ENCODE peak calls at places on chromosomes 16 and 17, in nine cellular contexts. X is esophagus muscularis mucosa, I is fibroblast of pulmonary artery, R is fibroblast of mammary gland, W is hepatocyte, G is breast epithelium, F is MG63, H is astrocyte of the cerebellum, V is thoracic aorta. T is an unnamed sample.

GRCh38 chr17:72749119-72749572 is 343.3 kb downstream of the SLC39A11 start:
- DNase-seq in X (no peak), I (no peak), R (no peak), W (peak), G (no peak), F (no peak), H (no peak), V (no peak), T (no peak)

GRCh38 chr16:69089091-69089912 is 16.2 kb upstream of the HAS3 start:
- DNase-seq in X (no peak), I (no peak), R (no peak), W (peak), G (no peak), F (no peak), H (no peak), V (no peak), T (no peak)

GRCh38 chr17:30831257-30831656 is 509 bp upstream of the ATAD5 start:
- DNase-seq in X (no peak), I (peak), R (peak), W (peak), G (no peak), F (peak), H (no peak), V (no peak), T (no peak)

GRCh38 chr16:75798714-75799113 is 72.4 kb upstream of the CPHXL start:
- DNase-seq in X (no peak), I (no peak), R (no peak), W (no peak), G (no peak), F (no peak), H (no peak), V (no peak), T (no peak)

GRCh38 chr16:79334127-79334526 is 266.4 kb downstream of the MAF start:
- DNase-seq in X (no peak), I (no peak), R (no peak), W (no peak), G (no peak), F (no peak), H (no peak), V (no peak), T (no peak)

GRCh38 chr17:67452681-67453554 is 75.8 kb downstream of the PITPNC1 start:
- DNase-seq in X (no peak), I (no peak), R (no peak), W (no peak), G (no peak), F (no peak), H (no peak), V (no peak), T (no peak)

GRCh38 chr16:72937916-72938315 is 110.0 kb downstream of the ZFHX3 start:
- DNase-seq in X (no peak), I (no peak), R (no peak), W (no peak), G (no peak), F (no peak), H (no peak), V (no peak), T (no peak)

GRCh38 chr16:55647343-55647742 is 8.4 kb upstream of the SLC6A2 start:
- DNase-seq in X (no peak), I (no peak), R (no peak), W (no peak), G (no peak), F (no peak), H (no peak), V (no peak), T (no peak)

GRCh38 chr17:48611681-48612455 is 1.1 kb upstream of the HOXB7 start:
- DNase-seq in X (no peak), I (no peak), R (no peak), W (no peak), G (no peak), F (peak), H (no peak), V (no peak), T (no peak)

GRCh38 chr17:57879437-57880085 is 29.7 kb upstream of the MRPS23 start:
- DNase-seq in X (no peak), I (no peak), R (no peak), W (peak), G (no peak), F (no peak), H (no peak), V (no peak), T (no peak)

GRCh38 chr17:13490906-13491502 is 110.7 kb downstream of the HS3ST3A1 start:
- DNase-seq in X (peak), I (no peak), R (no peak), W (no peak), G (no peak), F (no peak), H (no peak), V (no peak), T (no peak)

GRCh38 chr17:31388770-31389672 is 2.5 kb upstream of the RAB11FIP4 start:
- DNase-seq in X (no peak), I (peak), R (no peak), W (peak), G (no peak), F (no peak), H (no peak), V (no peak), T (no peak)

GRCh38 chr16:47806309-47806847 is 345.2 kb downstream of the PHKB start:
- DNase-seq in X (no peak), I (no peak), R (no peak), W (no peak), G (no peak), F (no peak), H (no peak), V (no peak), T (no peak)

GRCh38 chr17:38748329-38749221 is at the start of gene PCGF2:
- DNase-seq in X (peak), I (peak), R (peak), W (peak), G (peak), F (peak), H (peak), V (peak), T (peak)

GRCh38 chr16:27495191-27495590 is 54.5 kb downstream of the GTF3C1 start:
- DNase-seq in X (no peak), I (peak), R (peak), W (no peak), G (no peak), F (peak), H (peak), V (no peak), T (no peak)

GRCh38 chr17:46193246-46193625 is at the start of gene KANSL1:
- DNase-seq in X (peak), I (peak), R (peak), W (peak), G (peak), F (peak), H (peak), V (peak), T (no peak)

GRCh38 chr16:21161211-21161610 is 2.7 kb downstream of the LDAF1 start:
- DNase-seq in X (no peak), I (peak), R (no peak), W (no peak), G (no peak), F (no peak), H (no peak), V (no peak), T (no peak)

GRCh38 chr17:4314179-4314578 is 50.4 kb upstream of the ANKFY1 start:
- DNase-seq in X (no peak), I (no peak), R (no peak), W (no peak), G (no peak), F (no peak), H (no peak), V (no peak), T (no peak)

GRCh38 chr17:40344321-40345160 is 20.0 kb downstream of the GJD3 start:
- DNase-seq in X (no peak), I (no peak), R (no peak), W (no peak), G (no peak), F (no peak), H (no peak), V (no peak), T (no peak)

GRCh38 chr17:55451203-55451641 is 29.6 kb upstream of the MMD start:
- DNase-seq in X (no peak), I (peak), R (peak), W (peak), G (no peak), F (no peak), H (no peak), V (no peak), T (no peak)

GRCh38 chr16:69490707-69491324 is 66.4 kb downstream of the CYB5B start:
- DNase-seq in X (no peak), I (peak), R (no peak), W (no peak), G (no peak), F (no peak), H (no peak), V (no peak), T (no peak)

GRCh38 chr16:21097151-21097550 is 53.5 kb downstream of the DNAH3 start:
- DNase-seq in X (no peak), I (peak), R (peak), W (no peak), G (no peak), F (peak), H (no peak), V (no peak), T (no peak)

GRCh38 chr16:70156207-70156978 is 17.2 kb upstream of the CLEC18C start:
- DNase-seq in X (peak), I (no peak), R (no peak), W (no peak), G (no peak), F (no peak), H (no peak), V (no peak), T (no peak)

GRCh38 chr17:32912218-32912897 is 15.6 kb upstream of the TMEM98 start:
- DNase-seq in X (peak), I (peak), R (peak), W (peak), G (peak), F (peak), H (no peak), V (peak), T (no peak)

GRCh38 chr16:88642881-88643545 is 4.6 kb downstream of the IL17C start:
- DNase-seq in X (no peak), I (no peak), R (no peak), W (no peak), G (no peak), F (no peak), H (no peak), V (no peak), T (no peak)

GRCh38 chr16:85462405-85463227 is 150.5 kb upstream of the GSE1 start:
- DNase-seq in X (no peak), I (no peak), R (no peak), W (peak), G (no peak), F (no peak), H (no peak), V (no peak), T (no peak)

GRCh38 chr16:78775161-78775561 is 675.7 kb downstream of the WWOX start:
- DNase-seq in X (no peak), I (no peak), R (peak), W (no peak), G (no peak), F (no peak), H (no peak), V (no peak), T (no peak)

GRCh38 chr16:85347213-85347591 is 234.9 kb upstream of the CIBAR2 start:
- DNase-seq in X (no peak), I (peak), R (no peak), W (peak), G (no peak), F (no peak), H (no peak), V (no peak), T (no peak)

GRCh38 chr16:30382398-30383015 is at the start of gene SEPTIN1:
- DNase-seq in X (no peak), I (no peak), R (no peak), W (no peak), G (no peak), F (no peak), H (no peak), V (no peak), T (no peak)
- H3K4me3 ChIP-seq in X (no peak), I (no peak), R (no peak), W (no peak), G (no peak), F (no peak), H (no peak), V (peak), T (no peak)

GRCh38 chr17:2397247-2398171 is 3.4 kb downstream of the MNT start:
- DNase-seq in X (no peak), I (no peak), R (no peak), W (no peak), G (no peak), F (no peak), H (no peak), V (no peak), T (no peak)
- H3K4me3 ChIP-seq in X (peak), I (peak), R (no peak), W (no peak), G (peak), F (peak), H (peak), V (peak), T (peak)

GRCh38 chr17:60314423-60314822 is 77.5 kb downstream of the USP32 start:
- DNase-seq in X (no peak), I (no peak), R (no peak), W (no peak), G (no peak), F (no peak), H (no peak), V (no peak), T (no peak)
- H3K4me3 ChIP-seq in X (no peak), I (no peak), R (no peak), W (no peak), G (no peak), F (no peak), H (no peak), V (no peak), T (no peak)

GRCh38 chr17:82372591-82373452 is 1.3 kb downstream of the UTS2R start:
- DNase-seq in X (no peak), I (no peak), R (no peak), W (no peak), G (no peak), F (no peak), H (no peak), V (no peak), T (no peak)
- H3K4me3 ChIP-seq in X (no peak), I (no peak), R (no peak), W (no peak), G (no peak), F (no peak), H (no peak), V (no peak), T (no peak)

DNA sequence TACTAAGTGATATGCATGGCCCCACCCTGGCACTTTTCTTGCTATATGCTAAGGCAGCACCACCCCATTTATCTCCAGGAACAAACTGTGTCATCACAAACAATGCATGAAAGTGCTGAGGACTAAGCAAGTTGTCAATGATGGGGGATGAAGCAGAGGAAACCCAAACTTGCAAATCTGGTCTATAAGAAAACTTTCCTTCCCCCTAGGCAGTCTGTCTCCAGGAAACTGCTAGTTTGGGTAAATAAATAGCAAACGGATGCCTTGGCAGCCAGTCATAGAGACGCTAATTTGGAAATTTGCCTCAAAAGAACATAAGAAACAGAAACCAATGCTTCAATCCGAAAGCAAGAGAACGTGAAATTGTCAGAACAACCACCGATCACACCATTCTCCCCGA is 5.6 kb upstream of the HSBP1 start:
- DNase-seq in X (no peak), I (peak), R (peak), W (peak), G (no peak), F (no peak), H (peak), V (no peak), T (no peak)
- H3K4me3 ChIP-seq in X (peak), I (peak), R (peak), W (no peak), G (peak), F (peak), H (peak), V (peak), T (no peak)

DNA sequence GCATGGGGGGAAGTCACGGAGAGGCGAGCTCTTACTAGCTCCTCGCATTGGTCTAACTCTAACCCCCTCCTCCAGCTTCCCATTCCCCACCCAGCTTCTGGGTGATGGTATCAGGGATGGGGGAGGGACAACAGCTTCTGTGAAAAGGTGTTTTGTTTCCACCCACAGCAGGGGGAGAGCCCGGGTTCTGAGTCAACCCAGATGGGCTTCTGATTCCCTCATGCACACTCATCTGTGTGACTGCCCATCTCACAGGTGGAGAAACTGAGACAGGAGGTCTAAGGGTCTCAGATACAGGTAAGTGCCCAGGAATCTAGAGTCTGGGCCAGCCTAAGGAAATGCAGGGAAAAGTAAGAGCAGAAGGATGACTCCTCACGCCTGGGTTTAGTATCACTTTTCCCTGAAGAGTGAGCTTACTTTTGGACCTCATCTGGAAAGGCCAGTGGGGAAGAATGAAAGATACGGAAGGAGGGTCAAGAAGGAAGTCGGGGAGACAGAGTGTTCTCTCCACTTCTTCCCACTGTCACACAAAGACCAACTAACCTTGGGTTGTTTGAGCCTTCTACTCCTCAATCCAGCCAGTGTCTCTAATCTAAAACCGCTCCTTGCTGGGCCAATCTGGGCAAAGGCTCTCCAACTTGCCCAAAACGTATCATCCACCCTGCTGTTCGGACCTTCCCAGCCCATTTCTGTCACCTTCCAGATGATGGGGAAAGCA is 3.1 kb upstream of the TLCD2 start:
- DNase-seq in X (no peak), I (no peak), R (no peak), W (peak), G (no peak), F (no peak), H (no peak), V (no peak), T (no peak)
- H3K4me3 ChIP-seq in X (peak), I (peak), R (peak), W (no peak), G (no peak), F (no peak), H (peak), V (peak), T (peak)

DNA sequence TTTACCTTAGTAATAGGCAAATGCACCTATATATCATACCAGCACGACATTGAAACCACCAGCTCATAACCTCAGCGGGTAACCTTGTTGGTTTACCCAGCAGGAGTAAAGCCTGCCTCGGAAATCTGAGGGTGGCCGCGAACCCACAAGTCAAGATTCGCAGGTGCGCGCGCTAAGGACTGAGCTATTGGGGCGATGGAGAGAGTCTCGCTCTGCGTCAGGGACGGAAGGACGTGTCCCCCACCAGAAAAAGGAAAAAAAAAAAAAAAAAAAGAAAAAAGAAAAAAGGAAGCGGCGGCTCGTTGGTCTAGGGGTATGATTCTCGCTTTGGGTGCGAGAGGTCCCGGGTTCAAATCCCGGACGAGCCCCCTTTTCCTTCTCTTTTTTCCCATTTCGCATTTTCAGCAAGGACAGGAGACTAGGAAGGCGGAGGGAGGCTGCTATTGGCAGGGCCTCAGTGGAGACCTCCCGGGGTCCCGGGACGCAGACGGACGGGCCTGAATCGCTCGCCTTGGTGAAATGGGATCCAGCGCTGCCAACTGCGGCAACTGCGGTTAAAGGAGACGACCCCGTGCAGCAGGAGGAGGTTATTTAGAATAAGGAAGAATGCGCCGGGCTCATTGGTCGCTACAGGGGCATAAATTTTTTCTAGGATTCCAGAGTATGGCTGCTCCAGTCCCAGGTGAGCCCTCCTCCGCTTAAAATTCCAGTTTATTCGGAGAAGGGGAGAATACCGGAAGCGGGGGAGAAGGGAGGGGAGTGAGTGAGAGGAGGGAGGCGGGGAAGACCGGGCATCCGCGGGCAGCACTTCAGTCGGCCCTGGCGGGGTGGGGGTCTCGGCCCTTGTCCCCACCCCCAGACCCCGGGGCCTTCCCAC is at the start of gene OR1F1:
- DNase-seq in X (no peak), I (peak), R (peak), W (no peak), G (no peak), F (peak), H (peak), V (no peak), T (no peak)
- H3K4me3 ChIP-seq in X (peak), I (peak), R (peak), W (peak), G (peak), F (peak), H (peak), V (peak), T (peak)

GRCh38 chr17:77696720-77697460 is 261.6 kb upstream of the TNRC6C start:
- DNase-seq in X (no peak), I (no peak), R (no peak), W (peak), G (no peak), F (no peak), H (no peak), V (no peak), T (no peak)
- H3K4me3 ChIP-seq in X (peak), I (no peak), R (no peak), W (no peak), G (peak), F (no peak), H (no peak), V (no peak), T (no peak)

GRCh38 chr17:19533718-19534561 is at the start of gene SLC47A1:
- DNase-seq in X (no peak), I (peak), R (no peak), W (peak), G (no peak), F (peak), H (no peak), V (no peak), T (no peak)

GRCh38 chr17:19537116-19537515 is 3.5 kb downstream of the SLC47A1 start:
- DNase-seq in X (no peak), I (no peak), R (no peak), W (no peak), G (no peak), F (no peak), H (no peak), V (no peak), T (no peak)

GRCh38 chr17:19531780-19532501 is 1.7 kb upstream of the SLC47A1 start:
- DNase-seq in X (no peak), I (peak), R (no peak), W (no peak), G (no peak), F (no peak), H (no peak), V (no peak), T (no peak)

GRCh38 chr17:19533036-19533717 is 477 bp upstream of the SLC47A1 start:
- DNase-seq in X (no peak), I (no peak), R (no peak), W (no peak), G (no peak), F (no peak), H (no peak), V (no peak), T (no peak)

GRCh38 chr17:19534562-19535149 is 1.0 kb downstream of the SLC47A1 start:
- DNase-seq in X (no peak), I (peak), R (no peak), W (no peak), G (no peak), F (no peak), H (peak), V (no peak), T (no peak)
- H3K4me3 ChIP-seq in X (peak), I (peak), R (no peak), W (peak), G (peak), F (peak), H (peak), V (peak), T (peak)

DNA sequence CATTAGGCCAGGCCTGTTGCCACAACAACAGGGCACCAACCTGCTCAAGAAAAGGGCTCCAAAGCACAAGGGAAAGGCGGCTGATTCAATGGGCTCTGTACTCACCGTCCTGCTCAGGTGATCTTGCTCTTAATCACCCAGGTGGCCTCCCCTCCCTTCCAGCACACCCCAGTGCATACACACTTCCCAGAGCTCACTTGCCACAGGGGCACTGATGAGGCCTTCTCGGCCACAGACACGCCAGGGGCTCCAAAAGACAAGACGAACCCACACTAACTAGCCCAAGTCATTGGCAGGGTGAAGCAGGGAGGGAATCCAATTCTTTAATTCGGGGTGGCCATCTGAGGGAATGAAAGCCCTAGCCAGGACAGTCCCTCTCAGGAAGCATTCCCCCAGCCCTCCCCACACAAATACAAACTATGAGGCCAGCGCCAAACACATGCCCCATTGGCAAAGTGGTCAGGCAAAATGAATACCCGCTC is 1.4 kb downstream of the MYO18A start:
- DNase-seq in X (no peak), I (no peak), R (no peak), W (peak), G (no peak), F (no peak), H (no peak), V (no peak), T (no peak)
- H3K4me3 ChIP-seq in X (peak), I (peak), R (no peak), W (no peak), G (peak), F (peak), H (peak), V (peak), T (peak)